ENCODE peak calls at places on chromosomes 12 and 14, in four cellular contexts. J is tibial artery, E is endodermal cell, M is epithelial cell of esophagus. F is an unnamed sample.

GRCh38 chr12:53334822-53335221 is 1.3 kb downstream of the SP7 start:
- DNase-seq in J (no peak), E (peak), M (no peak), F (no peak)

GRCh38 chr12:100608776-100609175 is 35.3 kb downstream of the GAS2L3 start:
- DNase-seq in J (no peak), E (no peak), M (no peak), F (no peak)

GRCh38 chr12:67034110-67034879 is 234.9 kb upstream of the CAND1 start:
- DNase-seq in J (no peak), M (peak), E (no peak), F (no peak)

GRCh38 chr14:32720927-32721326 is 217.8 kb upstream of the NPAS3 start:
- DNase-seq in J (no peak), M (peak), E (no peak), F (no peak)

GRCh38 chr12:77153706-77154105 is 88.3 kb upstream of the E2F7 start:
- DNase-seq in J (no peak), E (no peak), M (peak), F (no peak)

GRCh38 chr12:2845280-2845679 is 10.4 kb upstream of the NRIP2 start:
- DNase-seq in M (no peak), J (no peak), E (peak), F (no peak)

GRCh38 chr12:47939009-47939601 is 24.3 kb upstream of the TMEM106C start:
- DNase-seq in J (peak), E (peak), M (no peak), F (peak)

GRCh38 chr12:127077262-127078045 is 1189.5 kb upstream of the TMEM132C start:
- DNase-seq in M (no peak), J (no peak), E (peak), F (no peak)

GRCh38 chr12:114688256-114688845 is 4.4 kb upstream of the TBX3 start:
- DNase-seq in J (no peak), M (no peak), E (peak), F (no peak)

GRCh38 chr14:96067985-96068930 is 29.1 kb downstream of the C14orf132 start:
- DNase-seq in E (peak), M (no peak), J (no peak), F (peak)

GRCh38 chr12:2490746-2491145 is 304.0 kb upstream of the FKBP4 start:
- DNase-seq in J (no peak), M (no peak), E (no peak), F (no peak)

GRCh38 chr12:71710276-71711125 is 24.6 kb downstream of the TMEM19 start:
- DNase-seq in M (peak), E (no peak), J (no peak), F (no peak)

GRCh38 chr14:99579077-99579836 is 24.8 kb downstream of the CCDC85C start:
- DNase-seq in E (no peak), J (no peak), M (peak), F (no peak)

GRCh38 chr12:106291342-106291741 is 11.2 kb upstream of the TCP11L2 start:
- DNase-seq in M (peak), J (no peak), E (no peak), F (no peak)

GRCh38 chr14:104291123-104292000 is 153.0 kb downstream of the KIF26A start:
- DNase-seq in E (peak), M (no peak), J (peak), F (peak)

GRCh38 chr14:93055651-93056115 is 60.0 kb downstream of the ITPK1 start:
- DNase-seq in E (no peak), M (no peak), J (no peak), F (no peak)

GRCh38 chr12:90036641-90037040 is 328.0 kb upstream of the ATP2B1 start:
- DNase-seq in E (no peak), J (no peak), M (no peak), F (no peak)

GRCh38 chr12:110105159-110105558 is 19.0 kb upstream of the IFT81 start:
- DNase-seq in J (no peak), E (no peak), M (no peak), F (no peak)

GRCh38 chr14:100874051-100874410 is 29.5 kb downstream of the RTL1 start:
- DNase-seq in J (no peak), E (no peak), M (no peak), F (no peak)

GRCh38 chr14:58829594-58829993 is 191.8 kb downstream of the DACT1 start:
- DNase-seq in E (no peak), M (peak), J (no peak), F (no peak)

GRCh38 chr14:22099942-22100763 is 426.5 kb upstream of the OR4E1 start:
- DNase-seq in M (peak), J (peak), E (peak), F (peak)

GRCh38 chr12:3583656-3584334 is 92.8 kb downstream of the PRMT8 start:
- DNase-seq in E (no peak), M (no peak), J (no peak), F (no peak)

GRCh38 chr12:27616356-27617150 is 79.7 kb upstream of the REP15 start:
- DNase-seq in J (no peak), M (peak), E (no peak), F (no peak)

GRCh38 chr14:65287264-65288131 is 125.0 kb upstream of the FUT8 start:
- DNase-seq in J (no peak), E (peak), M (no peak), F (no peak)

GRCh38 chr12:32390572-32391219 is 8.7 kb upstream of the FGD4 start:
- DNase-seq in J (no peak), E (peak), M (peak), F (no peak)

GRCh38 chr12:107873223-107873622 is 98.7 kb downstream of the ASCL4 start:
- DNase-seq in J (no peak), M (no peak), E (peak), F (no peak)

GRCh38 chr14:96126339-96126770 is 78.3 kb upstream of the BDKRB2 start:
- DNase-seq in E (no peak), M (no peak), J (no peak), F (no peak)

GRCh38 chr14:99137913-99138571 is 134.0 kb downstream of the BCL11B start:
- DNase-seq in J (peak), M (no peak), E (peak), F (no peak)

F was measured in sciatic nerve.